ENCODE peak calls at places on chromosomes 2 and 18, in five cellular contexts. One of them, this sample, is unnamed. For H3K4me1, the result is how much of the 10 kb centered on the place peaks cover.

GRCh38 chr2:6772366-6772710 is 93.4 kb downstream of the CMPK2 start:
- DNase-seq in uterus: no peak
- DNase-seq in cardiac muscle cell: no peak
- DNase-seq in psoas muscle: no peak
- DNase-seq in HCT116: no peak
- DNase-seq in this sample: no peak

GRCh38 chr2:74457549-74458131 is 598 bp upstream of the WBP1 start:
- DNase-seq in uterus: no peak
- DNase-seq in cardiac muscle cell: peak
- DNase-seq in psoas muscle: peak
- DNase-seq in HCT116: no peak
- DNase-seq in this sample: peak

GRCh38 chr2:14781148-14781547 is 148.6 kb downstream of the LRATD1 start:
- DNase-seq in uterus: no peak
- DNase-seq in cardiac muscle cell: no peak
- DNase-seq in psoas muscle: no peak
- DNase-seq in HCT116: no peak
- DNase-seq in this sample: no peak

GRCh38 chr2:112021269-112021668 is 33.8 kb upstream of the TMEM87B start:
- DNase-seq in uterus: no peak
- DNase-seq in cardiac muscle cell: no peak
- DNase-seq in psoas muscle: no peak
- DNase-seq in HCT116: no peak
- DNase-seq in this sample: no peak

GRCh38 chr2:191170773-191171172 is 20.0 kb upstream of the STAT4 start:
- DNase-seq in uterus: no peak
- DNase-seq in cardiac muscle cell: no peak
- DNase-seq in psoas muscle: no peak
- DNase-seq in HCT116: no peak
- DNase-seq in this sample: no peak

GRCh38 chr18:59229681-59230443 is 9.9 kb downstream of the GRP start:
- DNase-seq in uterus: no peak
- DNase-seq in cardiac muscle cell: no peak
- DNase-seq in psoas muscle: no peak
- DNase-seq in HCT116: no peak
- DNase-seq in this sample: no peak

GRCh38 chr18:22912835-22913234 is 20.3 kb upstream of the RBBP8 start:
- DNase-seq in uterus: no peak
- DNase-seq in cardiac muscle cell: peak
- DNase-seq in psoas muscle: no peak
- DNase-seq in HCT116: no peak
- DNase-seq in this sample: no peak

GRCh38 chr18:22637787-22638186 is 220.1 kb upstream of the CTAGE1 start:
- DNase-seq in uterus: no peak
- DNase-seq in cardiac muscle cell: peak
- DNase-seq in psoas muscle: no peak
- DNase-seq in HCT116: peak
- DNase-seq in this sample: no peak

GRCh38 chr18:22946841-22947240 is 13.7 kb downstream of the RBBP8 start:
- DNase-seq in uterus: no peak
- DNase-seq in cardiac muscle cell: no peak
- DNase-seq in psoas muscle: no peak
- DNase-seq in HCT116: no peak
- DNase-seq in this sample: no peak

GRCh38 chr2:23285076-23285795 is 99.7 kb upstream of the KLHL29 start:
- DNase-seq in uterus: no peak
- DNase-seq in cardiac muscle cell: no peak
- DNase-seq in psoas muscle: no peak
- DNase-seq in HCT116: no peak
- DNase-seq in this sample: no peak

GRCh38 chr18:79889569-79889968 is 61.9 kb downstream of the SLC66A2 start:
- DNase-seq in uterus: no peak
- DNase-seq in cardiac muscle cell: no peak
- DNase-seq in psoas muscle: no peak
- DNase-seq in HCT116: no peak
- DNase-seq in this sample: peak

GRCh38 chr2:113041871-113042270 is 10.8 kb downstream of the IL36B start:
- DNase-seq in uterus: no peak
- DNase-seq in cardiac muscle cell: no peak
- DNase-seq in psoas muscle: no peak
- DNase-seq in HCT116: peak
- DNase-seq in this sample: no peak

GRCh38 chr18:34023471-34023870 is 201.2 kb downstream of the NOL4 start:
- DNase-seq in uterus: no peak
- DNase-seq in cardiac muscle cell: no peak
- DNase-seq in psoas muscle: no peak
- DNase-seq in HCT116: no peak
- DNase-seq in this sample: no peak

GRCh38 chr2:222833410-222833809 is 27.4 kb upstream of the ACSL3 start:
- DNase-seq in uterus: no peak
- DNase-seq in cardiac muscle cell: no peak
- DNase-seq in psoas muscle: no peak
- DNase-seq in HCT116: no peak
- DNase-seq in this sample: no peak

GRCh38 chr2:55500025-55500424 is 19.5 kb upstream of the CFAP36 start:
- DNase-seq in uterus: no peak
- DNase-seq in cardiac muscle cell: peak
- DNase-seq in psoas muscle: no peak
- DNase-seq in HCT116: no peak
- DNase-seq in this sample: no peak

GRCh38 chr2:236579746-236580315 is 10.2 kb downstream of the ACKR3 start:
- DNase-seq in uterus: no peak
- DNase-seq in cardiac muscle cell: no peak
- DNase-seq in psoas muscle: no peak
- DNase-seq in HCT116: no peak
- DNase-seq in this sample: no peak

GRCh38 chr2:48933824-48934223 is 178.3 kb upstream of the LHCGR start:
- DNase-seq in uterus: no peak
- DNase-seq in cardiac muscle cell: no peak
- DNase-seq in psoas muscle: no peak
- DNase-seq in HCT116: no peak
- DNase-seq in this sample: no peak

GRCh38 chr2:44139741-44140140 is 28.9 kb upstream of the PPM1B start:
- DNase-seq in uterus: no peak
- DNase-seq in cardiac muscle cell: no peak
- DNase-seq in psoas muscle: no peak
- DNase-seq in HCT116: no peak
- DNase-seq in this sample: no peak

GRCh38 chr2:187174582-187174981 is 273.5 kb downstream of the CALCRL start:
- DNase-seq in uterus: no peak
- DNase-seq in cardiac muscle cell: peak
- DNase-seq in psoas muscle: no peak
- DNase-seq in HCT116: no peak
- DNase-seq in this sample: no peak

GRCh38 chr2:160043265-160043664 is 19.1 kb downstream of the PLA2R1 start:
- DNase-seq in uterus: no peak
- DNase-seq in cardiac muscle cell: no peak
- DNase-seq in psoas muscle: no peak
- DNase-seq in HCT116: no peak
- DNase-seq in this sample: no peak

DNA sequence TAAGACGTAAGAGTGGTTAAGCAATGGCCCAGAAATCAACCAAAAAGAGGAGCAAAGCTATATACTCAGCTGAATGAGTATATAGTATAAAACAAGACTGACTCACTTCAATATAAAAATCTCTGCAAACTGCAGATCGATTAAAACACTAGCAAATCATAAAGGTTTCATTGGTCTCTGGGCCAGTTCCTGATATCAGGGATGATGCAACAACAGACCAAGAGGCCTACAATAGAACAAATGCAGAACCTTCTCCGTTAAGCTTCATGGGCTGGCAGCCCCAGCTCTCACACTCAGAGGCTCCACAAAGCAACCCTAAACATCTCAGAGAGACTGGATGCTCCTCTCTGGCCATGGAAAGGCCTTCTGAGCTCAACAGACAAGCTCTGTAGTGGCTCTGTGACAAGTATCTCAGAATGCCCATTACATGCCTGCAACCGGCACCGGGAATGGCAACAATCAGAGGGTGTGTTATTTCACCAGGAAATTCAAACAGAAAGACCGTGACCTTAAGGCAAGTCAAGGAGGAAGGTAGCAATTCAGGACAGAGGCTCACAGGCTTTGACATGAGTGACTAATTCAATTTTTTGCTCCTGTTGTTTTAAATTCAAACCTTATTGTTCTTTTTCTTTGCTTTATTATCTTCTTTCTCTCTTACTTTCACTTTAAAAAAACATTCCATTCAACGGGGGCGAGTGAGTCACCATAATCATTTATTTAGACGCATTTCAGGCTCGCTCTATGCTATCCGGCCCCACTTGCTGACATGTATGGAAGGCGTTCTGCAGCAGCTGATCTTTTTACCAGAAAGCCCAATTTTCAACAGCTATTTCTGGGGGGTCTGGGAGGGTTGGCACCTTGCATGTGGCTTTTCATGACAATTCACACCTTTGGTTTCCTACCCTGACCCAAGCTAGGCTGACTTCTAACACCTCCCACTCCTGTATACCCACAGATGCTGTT is 15.1 kb downstream of the CYRIA start:
- DNase-seq in uterus: no peak
- DNase-seq in cardiac muscle cell: peak
- DNase-seq in psoas muscle: no peak
- DNase-seq in HCT116: no peak
- DNase-seq in this sample: no peak
- H3K4me3 ChIP-seq in uterus: peak
- H3K4me3 ChIP-seq in cardiac muscle cell: no peak
- H3K4me3 ChIP-seq in psoas muscle: peak
- H3K4me3 ChIP-seq in HCT116: no peak
- H3K4me3 ChIP-seq in this sample: no peak

DNA sequence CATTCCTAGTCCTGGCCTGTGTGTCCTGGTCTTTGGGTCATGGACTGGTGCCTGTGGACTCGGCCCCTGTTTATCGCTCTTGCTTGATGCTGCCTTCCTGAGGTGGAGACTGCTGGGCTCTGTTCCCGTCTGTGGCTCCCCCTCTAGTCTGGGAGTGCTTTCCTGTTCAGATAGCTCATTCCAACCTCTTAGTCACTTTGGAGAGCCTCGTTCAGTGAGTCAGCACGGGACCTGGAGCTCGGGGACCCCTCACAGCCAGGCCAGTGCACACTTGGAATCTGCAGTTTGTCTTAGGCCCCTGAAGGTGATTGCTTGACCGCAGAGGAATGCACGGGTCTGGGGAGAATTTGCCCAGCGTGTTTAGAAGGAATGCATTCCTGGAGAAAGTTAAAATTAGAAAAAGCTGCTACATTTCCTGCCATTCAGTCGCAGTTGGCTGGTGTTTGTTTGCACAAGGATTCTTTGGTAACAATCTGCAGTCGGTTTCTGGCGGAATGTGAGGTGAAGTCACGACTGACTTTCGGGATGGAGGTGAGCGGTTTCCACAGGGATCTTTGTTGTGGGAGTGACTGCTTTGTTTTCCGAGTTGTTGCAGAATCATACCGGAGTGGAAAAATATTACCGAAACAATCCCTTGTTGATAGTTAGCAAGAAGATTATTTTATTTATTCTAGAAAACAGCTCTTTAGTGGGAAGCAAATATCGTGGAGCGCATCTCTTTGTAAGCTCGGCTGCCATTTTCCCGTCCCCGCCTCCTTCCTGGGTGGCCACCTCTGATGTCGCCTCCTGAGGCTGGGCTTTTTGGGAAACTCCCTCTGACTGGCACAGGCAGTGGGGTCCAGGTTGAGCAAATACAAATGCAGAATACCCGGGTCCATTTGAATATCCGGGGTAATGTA is 29.6 kb downstream of the SH3BP4 start:
- DNase-seq in uterus: peak
- DNase-seq in cardiac muscle cell: peak
- DNase-seq in psoas muscle: peak
- DNase-seq in HCT116: peak
- DNase-seq in this sample: peak
- H3K4me1 ChIP-seq in uterus: under half
- H3K4me1 ChIP-seq in cardiac muscle cell: under half
- H3K4me1 ChIP-seq in psoas muscle: under half
- H3K4me1 ChIP-seq in HCT116: half or more
- H3K4me1 ChIP-seq in this sample: under half

DNA sequence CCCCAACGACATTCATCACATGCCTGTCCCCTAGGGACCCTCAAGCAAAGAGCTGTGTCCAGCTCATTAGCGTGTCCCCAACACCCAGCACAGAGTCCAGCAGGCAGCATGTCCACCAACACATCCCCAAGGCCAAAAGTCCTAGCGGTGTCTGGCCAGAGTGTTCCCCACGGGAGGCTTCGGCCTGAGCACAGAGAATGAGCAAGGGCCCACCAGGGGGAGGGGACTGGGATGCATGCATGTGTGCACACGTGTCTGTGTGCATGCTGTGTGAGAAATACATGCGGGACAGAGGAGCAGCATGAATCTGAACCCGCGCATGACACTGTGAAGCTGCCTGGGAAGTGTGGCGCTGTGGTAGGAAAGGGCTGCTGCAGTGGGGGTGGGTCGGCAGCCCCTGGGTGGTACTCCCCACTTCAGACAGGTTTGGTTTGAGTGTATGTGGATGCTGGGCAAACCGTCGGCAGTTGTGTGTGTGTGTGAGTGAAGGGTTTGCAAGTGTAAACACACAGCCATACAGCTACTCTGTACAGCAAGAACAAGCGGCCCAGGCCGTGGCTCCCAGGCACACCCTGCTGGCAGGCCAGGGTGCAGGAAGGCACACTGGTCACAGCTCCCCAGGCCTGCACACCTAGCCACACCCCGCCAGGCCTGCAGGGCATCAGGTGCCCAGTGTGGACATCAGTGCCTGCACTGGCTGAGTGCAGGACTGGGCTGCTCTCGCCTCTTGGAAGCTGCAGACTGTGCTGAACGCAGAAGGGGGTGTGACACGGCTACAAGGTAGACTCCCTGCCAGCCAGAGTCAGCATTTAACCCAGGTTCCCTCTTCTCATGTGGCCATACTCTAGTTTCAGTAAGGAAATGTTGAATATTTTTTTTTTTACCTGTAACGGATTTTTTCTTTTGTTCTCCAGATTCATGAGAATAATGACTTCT is 19.5 kb upstream of the HES6 start:
- DNase-seq in uterus: no peak
- DNase-seq in cardiac muscle cell: no peak
- DNase-seq in psoas muscle: peak
- DNase-seq in HCT116: no peak
- DNase-seq in this sample: no peak
- TF ChIP-seq CTCF in uterus: no peak
- TF ChIP-seq CTCF in cardiac muscle cell: peak
- TF ChIP-seq CTCF in psoas muscle: no peak
- TF ChIP-seq CTCF in HCT116: peak
- TF ChIP-seq CTCF in this sample: no peak

GRCh38 chr2:11749646-11750349 is 3.4 kb downstream of the LPIN1 start:
- DNase-seq in uterus: no peak
- DNase-seq in cardiac muscle cell: no peak
- DNase-seq in psoas muscle: no peak
- DNase-seq in HCT116: no peak
- DNase-seq in this sample: no peak

GRCh38 chr2:11750917-11751316 is 4.5 kb downstream of the LPIN1 start:
- DNase-seq in uterus: no peak
- DNase-seq in cardiac muscle cell: no peak
- DNase-seq in psoas muscle: no peak
- DNase-seq in HCT116: no peak
- DNase-seq in this sample: no peak

GRCh38 chr2:11748018-11748860 is 1.8 kb downstream of the LPIN1 start:
- DNase-seq in uterus: no peak
- DNase-seq in cardiac muscle cell: no peak
- DNase-seq in psoas muscle: no peak
- DNase-seq in HCT116: no peak
- DNase-seq in this sample: no peak

GRCh38 chr2:11748861-11749645 is 2.6 kb downstream of the LPIN1 start:
- DNase-seq in uterus: no peak
- DNase-seq in cardiac muscle cell: no peak
- DNase-seq in psoas muscle: no peak
- DNase-seq in HCT116: no peak
- DNase-seq in this sample: no peak

GRCh38 chr2:11750422-11750821 is 4.0 kb downstream of the LPIN1 start:
- DNase-seq in uterus: no peak
- DNase-seq in cardiac muscle cell: no peak
- DNase-seq in psoas muscle: no peak
- DNase-seq in HCT116: no peak
- DNase-seq in this sample: no peak
- H3K4me3 ChIP-seq in uterus: no peak
- H3K4me3 ChIP-seq in cardiac muscle cell: no peak
- H3K4me3 ChIP-seq in psoas muscle: peak
- H3K4me3 ChIP-seq in HCT116: no peak
- H3K4me3 ChIP-seq in this sample: no peak